ENCODE peak calls at places on chromosomes 6 and 20, in ten cellular contexts. One of them, this sample, is unnamed.

GRCh38 chr20:45343445-45343866 is 4.8 kb downstream of the SDC4 start:
- DNase-seq in NCI-H1105 treated with DMSO at 0.1 percent for 48 hours: peak; percentile 8
- DNase-seq in nephron progenitor cell: no peak
- DNase-seq in putamen: no peak
- DNase-seq in stimulated activated CD8-positive, alpha-beta memory T cell treated with anti-CD3 and anti-CD28 coated beads, Interleukin-2, amount 100 ng/mL, for 1 hour: no peak
- DNase-seq in PC-9: peak; percentile 83
- DNase-seq in activated T-cell treated with anti-CD3 and anti-CD28 coated beads for 1 hour: no peak
- DNase-seq in 8988T: no peak
- DNase-seq in cardiac muscle cell: no peak
- DNase-seq in GM04504: no peak
- DNase-seq in this sample: no peak

GRCh38 chr6:155273438-155273837 is 9.6 kb downstream of the CLDN20 start:
- DNase-seq in NCI-H1105 treated with DMSO at 0.1 percent for 48 hours: no peak
- DNase-seq in GM04504: no peak
- DNase-seq in PC-9: peak; percentile 37
- DNase-seq in stimulated activated CD8-positive, alpha-beta memory T cell treated with anti-CD3 and anti-CD28 coated beads, Interleukin-2, amount 100 ng/mL, for 1 hour: no peak
- DNase-seq in 8988T: no peak
- DNase-seq in activated T-cell treated with anti-CD3 and anti-CD28 coated beads for 1 hour: no peak
- DNase-seq in putamen: no peak
- DNase-seq in nephron progenitor cell: peak; percentile 12
- DNase-seq in cardiac muscle cell: peak; percentile 94
- DNase-seq in this sample: no peak

GRCh38 chr6:4513561-4513960 is 262.6 kb upstream of the CDYL start:
- DNase-seq in stimulated activated CD8-positive, alpha-beta memory T cell treated with anti-CD3 and anti-CD28 coated beads, Interleukin-2, amount 100 ng/mL, for 1 hour: no peak
- DNase-seq in nephron progenitor cell: no peak
- DNase-seq in NCI-H1105 treated with DMSO at 0.1 percent for 48 hours: no peak
- DNase-seq in PC-9: no peak
- DNase-seq in putamen: no peak
- DNase-seq in 8988T: no peak
- DNase-seq in activated T-cell treated with anti-CD3 and anti-CD28 coated beads for 1 hour: no peak
- DNase-seq in cardiac muscle cell: no peak
- DNase-seq in GM04504: no peak
- DNase-seq in this sample: no peak

GRCh38 chr20:11170565-11170964 is 496.8 kb upstream of the JAG1 start:
- DNase-seq in stimulated activated CD8-positive, alpha-beta memory T cell treated with anti-CD3 and anti-CD28 coated beads, Interleukin-2, amount 100 ng/mL, for 1 hour: no peak
- DNase-seq in 8988T: no peak
- DNase-seq in PC-9: no peak
- DNase-seq in putamen: no peak
- DNase-seq in nephron progenitor cell: no peak
- DNase-seq in GM04504: no peak
- DNase-seq in cardiac muscle cell: peak; percentile 66
- DNase-seq in NCI-H1105 treated with DMSO at 0.1 percent for 48 hours: no peak
- DNase-seq in activated T-cell treated with anti-CD3 and anti-CD28 coated beads for 1 hour: no peak
- DNase-seq in this sample: no peak

GRCh38 chr6:136640132-136640915 is 90.1 kb upstream of the MAP7 start:
- DNase-seq in cardiac muscle cell: peak; percentile 78
- DNase-seq in GM04504: peak; percentile 55
- DNase-seq in activated T-cell treated with anti-CD3 and anti-CD28 coated beads for 1 hour: no peak
- DNase-seq in 8988T: no peak
- DNase-seq in putamen: no peak
- DNase-seq in NCI-H1105 treated with DMSO at 0.1 percent for 48 hours: no peak
- DNase-seq in stimulated activated CD8-positive, alpha-beta memory T cell treated with anti-CD3 and anti-CD28 coated beads, Interleukin-2, amount 100 ng/mL, for 1 hour: no peak
- DNase-seq in nephron progenitor cell: no peak
- DNase-seq in PC-9: no peak
- DNase-seq in this sample: no peak

GRCh38 chr6:46612645-46613044 is 40.0 kb downstream of the CYP39A1 start:
- DNase-seq in GM04504: no peak
- DNase-seq in putamen: no peak
- DNase-seq in stimulated activated CD8-positive, alpha-beta memory T cell treated with anti-CD3 and anti-CD28 coated beads, Interleukin-2, amount 100 ng/mL, for 1 hour: no peak
- DNase-seq in PC-9: no peak
- DNase-seq in NCI-H1105 treated with DMSO at 0.1 percent for 48 hours: no peak
- DNase-seq in activated T-cell treated with anti-CD3 and anti-CD28 coated beads for 1 hour: no peak
- DNase-seq in nephron progenitor cell: no peak
- DNase-seq in cardiac muscle cell: no peak
- DNase-seq in 8988T: no peak
- DNase-seq in this sample: no peak

GRCh38 chr6:88165877-88166492 is at the start of gene CNR1:
- DNase-seq in stimulated activated CD8-positive, alpha-beta memory T cell treated with anti-CD3 and anti-CD28 coated beads, Interleukin-2, amount 100 ng/mL, for 1 hour: no peak
- DNase-seq in cardiac muscle cell: peak; percentile 52
- DNase-seq in putamen: no peak
- DNase-seq in NCI-H1105 treated with DMSO at 0.1 percent for 48 hours: peak; percentile 68
- DNase-seq in activated T-cell treated with anti-CD3 and anti-CD28 coated beads for 1 hour: no peak
- DNase-seq in GM04504: no peak
- DNase-seq in nephron progenitor cell: peak; percentile 75
- DNase-seq in 8988T: no peak
- DNase-seq in PC-9: no peak
- DNase-seq in this sample: no peak

GRCh38 chr6:148413321-148414094 is 70.9 kb downstream of the SASH1 start:
- DNase-seq in cardiac muscle cell: no peak
- DNase-seq in nephron progenitor cell: no peak
- DNase-seq in 8988T: no peak
- DNase-seq in activated T-cell treated with anti-CD3 and anti-CD28 coated beads for 1 hour: no peak
- DNase-seq in putamen: no peak
- DNase-seq in PC-9: no peak
- DNase-seq in NCI-H1105 treated with DMSO at 0.1 percent for 48 hours: no peak
- DNase-seq in GM04504: no peak
- DNase-seq in stimulated activated CD8-positive, alpha-beta memory T cell treated with anti-CD3 and anti-CD28 coated beads, Interleukin-2, amount 100 ng/mL, for 1 hour: no peak
- DNase-seq in this sample: no peak

GRCh38 chr6:35087361-35088280 is 53.5 kb downstream of the TCP11 start:
- DNase-seq in activated T-cell treated with anti-CD3 and anti-CD28 coated beads for 1 hour: no peak
- DNase-seq in cardiac muscle cell: no peak
- DNase-seq in putamen: no peak
- DNase-seq in 8988T: peak; percentile 5
- DNase-seq in stimulated activated CD8-positive, alpha-beta memory T cell treated with anti-CD3 and anti-CD28 coated beads, Interleukin-2, amount 100 ng/mL, for 1 hour: no peak
- DNase-seq in GM04504: no peak
- DNase-seq in nephron progenitor cell: no peak
- DNase-seq in NCI-H1105 treated with DMSO at 0.1 percent for 48 hours: no peak
- DNase-seq in PC-9: no peak
- DNase-seq in this sample: no peak

GRCh38 chr20:45052698-45053440 is 48.1 kb downstream of the KCNS1 start:
- DNase-seq in cardiac muscle cell: peak; percentile 90
- DNase-seq in NCI-H1105 treated with DMSO at 0.1 percent for 48 hours: no peak
- DNase-seq in activated T-cell treated with anti-CD3 and anti-CD28 coated beads for 1 hour: no peak
- DNase-seq in PC-9: no peak
- DNase-seq in 8988T: no peak
- DNase-seq in putamen: no peak
- DNase-seq in GM04504: peak; percentile 54
- DNase-seq in nephron progenitor cell: no peak
- DNase-seq in stimulated activated CD8-positive, alpha-beta memory T cell treated with anti-CD3 and anti-CD28 coated beads, Interleukin-2, amount 100 ng/mL, for 1 hour: no peak
- DNase-seq in this sample: peak; percentile 7

GRCh38 chr20:25629816-25630499 is 6.1 kb upstream of the NANP start:
- DNase-seq in putamen: no peak
- DNase-seq in GM04504: no peak
- DNase-seq in nephron progenitor cell: no peak
- DNase-seq in PC-9: no peak
- DNase-seq in stimulated activated CD8-positive, alpha-beta memory T cell treated with anti-CD3 and anti-CD28 coated beads, Interleukin-2, amount 100 ng/mL, for 1 hour: no peak
- DNase-seq in cardiac muscle cell: no peak
- DNase-seq in 8988T: no peak
- DNase-seq in activated T-cell treated with anti-CD3 and anti-CD28 coated beads for 1 hour: no peak
- DNase-seq in NCI-H1105 treated with DMSO at 0.1 percent for 48 hours: no peak
- DNase-seq in this sample: no peak

GRCh38 chr6:12164508-12164770 is 125.7 kb upstream of the EDN1 start:
- DNase-seq in PC-9: no peak
- DNase-seq in putamen: no peak
- DNase-seq in 8988T: no peak
- DNase-seq in NCI-H1105 treated with DMSO at 0.1 percent for 48 hours: no peak
- DNase-seq in cardiac muscle cell: no peak
- DNase-seq in nephron progenitor cell: no peak
- DNase-seq in activated T-cell treated with anti-CD3 and anti-CD28 coated beads for 1 hour: no peak
- DNase-seq in GM04504: no peak
- DNase-seq in stimulated activated CD8-positive, alpha-beta memory T cell treated with anti-CD3 and anti-CD28 coated beads, Interleukin-2, amount 100 ng/mL, for 1 hour: no peak
- DNase-seq in this sample: no peak

GRCh38 chr20:38303908-38304379 is at the start of gene BPI:
- DNase-seq in cardiac muscle cell: peak; percentile 46
- DNase-seq in nephron progenitor cell: no peak
- DNase-seq in activated T-cell treated with anti-CD3 and anti-CD28 coated beads for 1 hour: no peak
- DNase-seq in PC-9: no peak
- DNase-seq in putamen: no peak
- DNase-seq in GM04504: no peak
- DNase-seq in stimulated activated CD8-positive, alpha-beta memory T cell treated with anti-CD3 and anti-CD28 coated beads, Interleukin-2, amount 100 ng/mL, for 1 hour: no peak
- DNase-seq in NCI-H1105 treated with DMSO at 0.1 percent for 48 hours: no peak
- DNase-seq in 8988T: no peak
- DNase-seq in this sample: no peak

GRCh38 chr6:105536961-105537360 is 134.1 kb upstream of the PREP start:
- DNase-seq in activated T-cell treated with anti-CD3 and anti-CD28 coated beads for 1 hour: no peak
- DNase-seq in cardiac muscle cell: no peak
- DNase-seq in GM04504: no peak
- DNase-seq in nephron progenitor cell: no peak
- DNase-seq in stimulated activated CD8-positive, alpha-beta memory T cell treated with anti-CD3 and anti-CD28 coated beads, Interleukin-2, amount 100 ng/mL, for 1 hour: no peak
- DNase-seq in PC-9: no peak
- DNase-seq in 8988T: no peak
- DNase-seq in putamen: no peak
- DNase-seq in NCI-H1105 treated with DMSO at 0.1 percent for 48 hours: no peak
- DNase-seq in this sample: no peak

GRCh38 chr20:51393566-51393965 is 149.0 kb downstream of the NFATC2 start:
- DNase-seq in putamen: no peak
- DNase-seq in 8988T: no peak
- DNase-seq in nephron progenitor cell: no peak
- DNase-seq in GM04504: no peak
- DNase-seq in PC-9: no peak
- DNase-seq in NCI-H1105 treated with DMSO at 0.1 percent for 48 hours: no peak
- DNase-seq in cardiac muscle cell: no peak
- DNase-seq in activated T-cell treated with anti-CD3 and anti-CD28 coated beads for 1 hour: no peak
- DNase-seq in stimulated activated CD8-positive, alpha-beta memory T cell treated with anti-CD3 and anti-CD28 coated beads, Interleukin-2, amount 100 ng/mL, for 1 hour: no peak
- DNase-seq in this sample: no peak

GRCh38 chr6:102670756-102671155 is 1277.2 kb downstream of the GRIK2 start:
- DNase-seq in 8988T: no peak
- DNase-seq in NCI-H1105 treated with DMSO at 0.1 percent for 48 hours: no peak
- DNase-seq in putamen: no peak
- DNase-seq in cardiac muscle cell: no peak
- DNase-seq in PC-9: no peak
- DNase-seq in stimulated activated CD8-positive, alpha-beta memory T cell treated with anti-CD3 and anti-CD28 coated beads, Interleukin-2, amount 100 ng/mL, for 1 hour: no peak
- DNase-seq in activated T-cell treated with anti-CD3 and anti-CD28 coated beads for 1 hour: no peak
- DNase-seq in GM04504: no peak
- DNase-seq in nephron progenitor cell: no peak
- DNase-seq in this sample: no peak

GRCh38 chr6:130840050-130840449 is 12.8 kb downstream of the SMLR1 start:
- DNase-seq in cardiac muscle cell: no peak
- DNase-seq in nephron progenitor cell: no peak
- DNase-seq in putamen: no peak
- DNase-seq in activated T-cell treated with anti-CD3 and anti-CD28 coated beads for 1 hour: no peak
- DNase-seq in stimulated activated CD8-positive, alpha-beta memory T cell treated with anti-CD3 and anti-CD28 coated beads, Interleukin-2, amount 100 ng/mL, for 1 hour: no peak
- DNase-seq in 8988T: no peak
- DNase-seq in PC-9: no peak
- DNase-seq in GM04504: no peak
- DNase-seq in NCI-H1105 treated with DMSO at 0.1 percent for 48 hours: peak; percentile 24
- DNase-seq in this sample: no peak

GRCh38 chr6:139515511-139515910 is 141.1 kb upstream of the CITED2 start:
- DNase-seq in stimulated activated CD8-positive, alpha-beta memory T cell treated with anti-CD3 and anti-CD28 coated beads, Interleukin-2, amount 100 ng/mL, for 1 hour: no peak
- DNase-seq in PC-9: no peak
- DNase-seq in nephron progenitor cell: no peak
- DNase-seq in activated T-cell treated with anti-CD3 and anti-CD28 coated beads for 1 hour: no peak
- DNase-seq in NCI-H1105 treated with DMSO at 0.1 percent for 48 hours: no peak
- DNase-seq in cardiac muscle cell: no peak
- DNase-seq in 8988T: no peak
- DNase-seq in GM04504: no peak
- DNase-seq in putamen: peak; percentile 22
- DNase-seq in this sample: no peak

GRCh38 chr6:73774311-73774766 is 78.3 kb downstream of the CD109 start:
- DNase-seq in activated T-cell treated with anti-CD3 and anti-CD28 coated beads for 1 hour: no peak
- DNase-seq in nephron progenitor cell: no peak
- DNase-seq in putamen: no peak
- DNase-seq in 8988T: no peak
- DNase-seq in NCI-H1105 treated with DMSO at 0.1 percent for 48 hours: no peak
- DNase-seq in PC-9: peak; percentile 97
- DNase-seq in cardiac muscle cell: peak; percentile 98
- DNase-seq in GM04504: peak; percentile 80
- DNase-seq in stimulated activated CD8-positive, alpha-beta memory T cell treated with anti-CD3 and anti-CD28 coated beads, Interleukin-2, amount 100 ng/mL, for 1 hour: no peak
- DNase-seq in this sample: no peak

GRCh38 chr6:36718560-36718959 is 20.9 kb downstream of the RAB44 start:
- DNase-seq in GM04504: no peak
- DNase-seq in PC-9: no peak
- DNase-seq in stimulated activated CD8-positive, alpha-beta memory T cell treated with anti-CD3 and anti-CD28 coated beads, Interleukin-2, amount 100 ng/mL, for 1 hour: no peak
- DNase-seq in NCI-H1105 treated with DMSO at 0.1 percent for 48 hours: no peak
- DNase-seq in putamen: no peak
- DNase-seq in 8988T: peak; percentile 2
- DNase-seq in cardiac muscle cell: no peak
- DNase-seq in activated T-cell treated with anti-CD3 and anti-CD28 coated beads for 1 hour: no peak
- DNase-seq in nephron progenitor cell: no peak
- DNase-seq in this sample: no peak

GRCh38 chr6:16690244-16691142 is 70.8 kb downstream of the ATXN1 start:
- DNase-seq in PC-9: peak; percentile 66
- DNase-seq in NCI-H1105 treated with DMSO at 0.1 percent for 48 hours: no peak
- DNase-seq in stimulated activated CD8-positive, alpha-beta memory T cell treated with anti-CD3 and anti-CD28 coated beads, Interleukin-2, amount 100 ng/mL, for 1 hour: no peak
- DNase-seq in nephron progenitor cell: no peak
- DNase-seq in GM04504: no peak
- DNase-seq in activated T-cell treated with anti-CD3 and anti-CD28 coated beads for 1 hour: no peak
- DNase-seq in 8988T: no peak
- DNase-seq in putamen: no peak
- DNase-seq in cardiac muscle cell: peak; percentile 88
- DNase-seq in this sample: no peak

GRCh38 chr6:26604026-26604425 is 7.3 kb downstream of the ABT1 start:
- DNase-seq in 8988T: no peak
- DNase-seq in PC-9: no peak
- DNase-seq in activated T-cell treated with anti-CD3 and anti-CD28 coated beads for 1 hour: no peak
- DNase-seq in cardiac muscle cell: no peak
- DNase-seq in stimulated activated CD8-positive, alpha-beta memory T cell treated with anti-CD3 and anti-CD28 coated beads, Interleukin-2, amount 100 ng/mL, for 1 hour: no peak
- DNase-seq in nephron progenitor cell: no peak
- DNase-seq in NCI-H1105 treated with DMSO at 0.1 percent for 48 hours: no peak
- DNase-seq in GM04504: no peak
- DNase-seq in putamen: no peak
- DNase-seq in this sample: no peak

GRCh38 chr6:87277123-87277522 is 45.3 kb upstream of the SMIM8 start:
- DNase-seq in 8988T: no peak
- DNase-seq in nephron progenitor cell: no peak
- DNase-seq in PC-9: no peak
- DNase-seq in GM04504: no peak
- DNase-seq in putamen: no peak
- DNase-seq in stimulated activated CD8-positive, alpha-beta memory T cell treated with anti-CD3 and anti-CD28 coated beads, Interleukin-2, amount 100 ng/mL, for 1 hour: no peak
- DNase-seq in cardiac muscle cell: peak; percentile 33
- DNase-seq in activated T-cell treated with anti-CD3 and anti-CD28 coated beads for 1 hour: no peak
- DNase-seq in NCI-H1105 treated with DMSO at 0.1 percent for 48 hours: peak; percentile 46
- DNase-seq in this sample: no peak

GRCh38 chr6:15608406-15608805 is 54.4 kb downstream of the DTNBP1 start:
- DNase-seq in putamen: peak; percentile 47
- DNase-seq in GM04504: peak; percentile 77
- DNase-seq in NCI-H1105 treated with DMSO at 0.1 percent for 48 hours: no peak
- DNase-seq in nephron progenitor cell: no peak
- DNase-seq in activated T-cell treated with anti-CD3 and anti-CD28 coated beads for 1 hour: no peak
- DNase-seq in stimulated activated CD8-positive, alpha-beta memory T cell treated with anti-CD3 and anti-CD28 coated beads, Interleukin-2, amount 100 ng/mL, for 1 hour: no peak
- DNase-seq in PC-9: no peak
- DNase-seq in 8988T: peak; percentile 53
- DNase-seq in cardiac muscle cell: peak; percentile 66
- DNase-seq in this sample: no peak

GRCh38 chr6:47276377-47276776 is 33.3 kb downstream of the TNFRSF21 start:
- DNase-seq in PC-9: peak; percentile 16
- DNase-seq in NCI-H1105 treated with DMSO at 0.1 percent for 48 hours: peak; percentile 7
- DNase-seq in stimulated activated CD8-positive, alpha-beta memory T cell treated with anti-CD3 and anti-CD28 coated beads, Interleukin-2, amount 100 ng/mL, for 1 hour: no peak
- DNase-seq in GM04504: no peak
- DNase-seq in nephron progenitor cell: no peak
- DNase-seq in 8988T: no peak
- DNase-seq in activated T-cell treated with anti-CD3 and anti-CD28 coated beads for 1 hour: no peak
- DNase-seq in cardiac muscle cell: no peak
- DNase-seq in putamen: no peak
- DNase-seq in this sample: no peak

GRCh38 chr20:14344746-14345145 is 7.3 kb upstream of the FLRT3 start:
- DNase-seq in nephron progenitor cell: no peak
- DNase-seq in putamen: no peak
- DNase-seq in PC-9: no peak
- DNase-seq in NCI-H1105 treated with DMSO at 0.1 percent for 48 hours: peak; percentile 4
- DNase-seq in 8988T: no peak
- DNase-seq in stimulated activated CD8-positive, alpha-beta memory T cell treated with anti-CD3 and anti-CD28 coated beads, Interleukin-2, amount 100 ng/mL, for 1 hour: no peak
- DNase-seq in GM04504: no peak
- DNase-seq in cardiac muscle cell: no peak
- DNase-seq in activated T-cell treated with anti-CD3 and anti-CD28 coated beads for 1 hour: no peak
- DNase-seq in this sample: no peak

GRCh38 chr6:161677188-161677587 is 403.3 kb upstream of the AGPAT4 start:
- DNase-seq in activated T-cell treated with anti-CD3 and anti-CD28 coated beads for 1 hour: no peak
- DNase-seq in nephron progenitor cell: no peak
- DNase-seq in putamen: no peak
- DNase-seq in stimulated activated CD8-positive, alpha-beta memory T cell treated with anti-CD3 and anti-CD28 coated beads, Interleukin-2, amount 100 ng/mL, for 1 hour: no peak
- DNase-seq in cardiac muscle cell: no peak
- DNase-seq in NCI-H1105 treated with DMSO at 0.1 percent for 48 hours: no peak
- DNase-seq in GM04504: no peak
- DNase-seq in PC-9: no peak
- DNase-seq in 8988T: no peak
- DNase-seq in this sample: no peak

GRCh38 chr20:32473231-32474008 is 111.7 kb downstream of the NOL4L start:
- DNase-seq in putamen: no peak
- DNase-seq in NCI-H1105 treated with DMSO at 0.1 percent for 48 hours: no peak
- DNase-seq in cardiac muscle cell: no peak
- DNase-seq in PC-9: no peak
- DNase-seq in nephron progenitor cell: no peak
- DNase-seq in stimulated activated CD8-positive, alpha-beta memory T cell treated with anti-CD3 and anti-CD28 coated beads, Interleukin-2, amount 100 ng/mL, for 1 hour: no peak
- DNase-seq in activated T-cell treated with anti-CD3 and anti-CD28 coated beads for 1 hour: no peak
- DNase-seq in GM04504: no peak
- DNase-seq in 8988T: no peak
- DNase-seq in this sample: no peak